ENCODE peak calls at places on chromosomes 13 and 19, in ten cellular contexts. S is psoas muscle; K is pancreas; X is hypothalamus; L is RPMI7951; D is activated CD4-positive, alpha-beta T cell treated with anti-CD3 and anti-CD28 coated beads, Interleukin-2, amount 10 ng/mL, durations not matched to agents 24 days and 14 days; Y is aorta; U is GDM1; Z is germinal center; C is epithelial cell of esophagus. V is an unnamed sample.

GRCh38 chr19:55188620-55189019 is 8.5 kb upstream of the SYT5 start:
- DNase-seq in Z (no peak), X (no peak), D (no peak), U (no peak), L (no peak), S (no peak), Y (no peak), C (no peak), K (no peak), V (no peak)

GRCh38 chr13:80436571-80437169 is 95.7 kb upstream of the SPRY2 start:
- DNase-seq in S (no peak), L (peak), Z (no peak), U (no peak), X (no peak), K (no peak), D (no peak), C (no peak), Y (no peak), V (no peak)

GRCh38 chr13:50357586-50358118 is 342.4 kb downstream of the KCNRG start:
- DNase-seq in C (peak), Y (no peak), D (no peak), X (no peak), K (peak), L (peak), S (no peak), U (no peak), Z (no peak), V (no peak)

GRCh38 chr13:41891119-41891518 is 69.8 kb downstream of the VWA8 start:
- DNase-seq in D (no peak), X (no peak), L (no peak), Y (no peak), Z (no peak), S (no peak), U (no peak), C (no peak), K (no peak), V (no peak)

GRCh38 chr19:40284501-40285352 is at the start of gene AKT2:
- DNase-seq in C (no peak), X (no peak), K (peak), Z (peak), S (peak), U (peak), D (peak), Y (peak), L (peak), V (peak)

GRCh38 chr13:84239032-84239431 is 356.8 kb upstream of the SLITRK1 start:
- DNase-seq in Z (no peak), U (no peak), D (no peak), L (no peak), C (no peak), K (no peak), S (no peak), X (no peak), Y (no peak), V (no peak)

GRCh38 chr19:5333581-5334365 is 6.8 kb downstream of the PTPRS start:
- DNase-seq in U (no peak), L (no peak), D (no peak), Y (no peak), X (no peak), C (no peak), S (no peak), Z (no peak), K (no peak), V (no peak)

GRCh38 chr19:10887616-10888367 is 16.4 kb downstream of the CARM1 start:
- DNase-seq in C (peak), Z (no peak), X (no peak), K (no peak), L (no peak), U (no peak), D (no peak), S (no peak), Y (no peak), V (no peak)

GRCh38 chr19:41741244-41741554 is 14.1 kb upstream of the CEACAM6 start:
- DNase-seq in D (no peak), Z (no peak), K (no peak), L (no peak), U (no peak), S (no peak), Y (no peak), C (no peak), X (no peak), V (no peak)

GRCh38 chr13:110525328-110526319 is 35.9 kb downstream of the RAB20 start:
- DNase-seq in Y (peak), D (no peak), K (no peak), Z (no peak), X (no peak), S (no peak), U (no peak), C (no peak), L (no peak), V (no peak)